ENCODE peak calls at places on chromosomes 12 and 14, in five cellular contexts. G, B, W, U and Z are unnamed samples.

GRCh38 chr12:58365087-58365390 is 423.7 kb downstream of the ATP23 start:
- DNase-seq in B (no peak), U (no peak), G (no peak), W (no peak), Z (no peak)

GRCh38 chr12:42119085-42119633 is 25.5 kb downstream of the GXYLT1 start:
- DNase-seq in B (no peak), W (no peak), U (no peak), G (peak; percentile 83), Z (no peak)

GRCh38 chr12:27631813-27632491 is 64.3 kb upstream of the REP15 start:
- DNase-seq in U (no peak), B (no peak), G (no peak), W (no peak), Z (no peak)

GRCh38 chr12:43336962-43337555 is 214.9 kb downstream of the ADAMTS20 start:
- DNase-seq in U (peak; percentile 21), W (peak; percentile 17), B (peak; percentile 12), G (peak; percentile 79), Z (no peak)

GRCh38 chr12:50542448-50542847 is 37.7 kb downstream of the DIP2B start:
- DNase-seq in U (peak; percentile 14), B (no peak), G (peak; percentile 58), W (no peak), Z (no peak)

GRCh38 chr14:32564591-32564990 is 235.5 kb downstream of the AKAP6 start:
- DNase-seq in G (peak; percentile 43), B (no peak), U (peak; percentile 28), W (no peak), Z (no peak)

GRCh38 chr12:30908389-30909087 is 18.0 kb upstream of the TSPAN11 start:
- DNase-seq in G (peak; percentile 44), B (no peak), W (no peak), U (peak; percentile 59), Z (no peak)

GRCh38 chr12:104524026-104524425 is 67.3 kb downstream of the CHST11 start:
- DNase-seq in W (no peak), U (no peak), G (no peak), B (no peak), Z (no peak)

GRCh38 chr12:112851024-112851777 is 55.6 kb upstream of the OAS1 start:
- DNase-seq in W (no peak), U (no peak), B (no peak), G (no peak), Z (no peak)

GRCh38 chr12:3119745-3120660 is 42.8 kb downstream of the TSPAN9 start:
- DNase-seq in B (peak; percentile 85), G (no peak), U (no peak), W (no peak), Z (no peak)

GRCh38 chr12:19130224-19131019 is 889 bp downstream of the PLEKHA5 start:
- DNase-seq in B (no peak), W (peak; percentile 29), U (peak; percentile 49), G (no peak), Z (peak; percentile 54)

GRCh38 chr14:94922595-94923239 is 152.8 kb upstream of the GSC start:
- DNase-seq in U (no peak), G (no peak), W (no peak), B (no peak), Z (no peak)

GRCh38 chr12:9730011-9730410 is 2.9 kb downstream of the CLECL1 start:
- DNase-seq in U (no peak), G (no peak), B (no peak), W (no peak), Z (no peak)

GRCh38 chr14:69540654-69541335 is 33.9 kb downstream of the CCDC177 start:
- DNase-seq in B (no peak), U (no peak), W (no peak), G (no peak), Z (no peak)

GRCh38 chr14:93780811-93781210 is 7.5 kb downstream of the PRIMA1 start:
- DNase-seq in W (no peak), U (no peak), B (no peak), G (no peak), Z (no peak)

GRCh38 chr12:109299849-109300248 is 9.2 kb downstream of the FOXN4 start:
- DNase-seq in B (no peak), G (no peak), W (no peak), U (no peak), Z (no peak)

GRCh38 chr14:100140452-100141132 is 18.9 kb downstream of the DEGS2 start:
- DNase-seq in U (peak; percentile 81), B (no peak), W (no peak), G (no peak), Z (peak; percentile 63)

DNA sequence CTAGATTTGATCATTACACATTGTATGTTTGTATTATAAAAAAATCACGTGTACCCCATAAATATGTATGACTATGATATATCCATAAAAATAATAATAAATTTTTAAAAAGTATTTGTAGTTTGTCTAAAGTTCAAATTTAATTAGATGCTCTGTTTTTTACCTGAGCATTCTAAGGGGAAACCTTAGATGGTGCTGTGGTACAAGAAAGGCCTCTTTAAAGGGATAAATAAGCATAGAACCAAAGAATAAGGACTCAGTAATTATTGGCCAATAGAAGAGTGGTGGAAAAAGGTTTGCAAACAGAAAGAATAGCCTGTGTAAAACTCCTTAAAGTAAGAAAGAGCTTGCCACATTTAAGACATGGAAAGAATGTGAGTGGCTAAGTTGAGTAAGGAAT is 580.1 kb upstream of the SEL1L start:
- DNase-seq in G (no peak), W (no peak), B (no peak), U (no peak), Z (no peak)
- TF ChIP-seq CTCF in G (no peak), W (no peak), B (no peak), U (peak; percentile 13), Z (no peak)

GRCh38 chr12:68361953-68362352 is 29.8 kb upstream of the MDM1 start:
- DNase-seq in B (no peak), G (no peak), U (no peak), W (no peak), Z (no peak)

GRCh38 chr12:68356060-68356748 is 24.0 kb upstream of the MDM1 start:
- DNase-seq in U (no peak), W (no peak), B (no peak), G (no peak), Z (no peak)

GRCh38 chr12:68359669-68360068 is 27.5 kb upstream of the MDM1 start:
- DNase-seq in W (no peak), G (peak; percentile 9), B (no peak), U (no peak), Z (no peak)

DNA sequence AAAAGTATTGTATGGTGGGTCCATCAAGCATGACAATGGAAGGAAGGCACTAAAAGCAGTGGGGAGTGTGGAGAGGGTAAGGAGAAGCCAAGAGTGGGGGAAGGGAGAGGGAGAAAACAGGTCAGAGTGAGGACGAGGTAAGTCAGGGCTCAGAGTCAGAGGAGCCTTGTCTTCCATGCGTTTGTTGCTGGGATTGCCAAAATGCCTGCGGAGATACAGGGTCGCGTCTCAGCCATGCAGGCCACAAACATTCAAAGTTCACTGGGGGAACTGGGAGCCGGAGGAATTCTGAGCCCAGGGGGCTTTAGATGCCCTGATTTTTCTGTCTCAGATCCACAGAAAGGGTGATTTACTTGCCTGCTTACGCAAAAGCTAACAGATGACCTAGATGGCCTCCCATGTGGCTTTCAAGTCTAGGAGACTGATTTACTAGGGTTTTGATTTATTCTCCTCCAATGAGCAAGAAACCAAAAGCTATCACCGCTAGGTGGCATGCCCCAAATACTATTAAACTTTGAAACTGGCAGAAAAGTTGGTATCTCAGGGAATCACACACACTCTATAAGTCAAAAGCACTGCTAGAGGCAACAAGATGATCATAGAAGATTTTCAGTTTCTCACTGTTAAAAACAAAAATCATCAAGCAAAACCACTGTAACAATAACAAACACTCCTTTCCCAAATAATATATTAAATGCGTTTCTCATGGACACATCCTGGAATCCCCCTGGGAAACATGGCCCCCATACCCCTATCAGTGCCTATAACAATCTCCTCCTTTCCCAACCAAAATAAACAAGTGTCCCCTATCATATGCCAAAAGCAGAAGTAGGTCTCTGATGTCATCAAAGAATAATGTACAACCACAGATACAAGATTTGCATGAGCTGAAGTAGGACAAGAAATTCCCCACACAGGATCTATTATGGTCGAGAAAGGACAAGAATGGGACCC is 26.6 kb upstream of the MDM1 start:
- DNase-seq in W (peak; percentile 37), U (peak; percentile 79), B (peak; percentile 59), G (peak; percentile 89), Z (peak; percentile 41)
- TF ChIP-seq CTCF in W (no peak), U (peak; percentile 76), B (peak; percentile 76), G (peak; percentile 67), Z (peak; percentile 64)

DNA sequence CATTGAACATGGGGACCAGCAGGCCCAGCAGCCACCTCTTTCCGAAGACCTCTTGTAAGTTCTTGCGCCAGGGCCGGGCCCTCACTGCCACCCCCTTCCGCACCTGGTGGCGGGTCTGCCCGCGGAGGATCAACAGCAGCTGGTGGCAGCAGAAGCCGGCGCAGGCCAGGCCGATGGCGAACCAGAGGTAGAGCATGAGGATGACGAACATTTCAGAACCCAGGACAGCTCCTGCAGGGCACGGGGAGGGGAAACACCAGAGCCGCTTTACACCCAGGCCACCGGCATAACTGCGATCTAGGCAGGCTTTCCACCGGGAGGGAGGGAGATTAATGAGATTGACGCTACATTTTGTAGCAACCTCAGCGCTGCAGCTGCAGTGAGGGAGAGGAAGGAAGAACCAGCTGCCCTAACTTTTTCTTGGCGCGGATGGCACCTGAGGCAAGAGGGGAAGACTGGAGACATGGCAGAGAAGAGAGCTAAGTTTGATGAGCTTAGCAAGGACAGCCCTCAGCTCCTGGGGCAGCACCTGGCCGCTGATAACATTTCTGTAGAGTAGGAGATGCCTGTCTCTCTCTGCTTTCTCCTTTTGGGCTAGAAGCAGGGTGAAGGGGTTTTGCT is 7.8 kb downstream of the ZDHHC22 start:
- DNase-seq in U (peak; percentile 88), B (no peak), G (peak; percentile 66), W (peak; percentile 86), Z (peak; percentile 91)
- TF ChIP-seq CTCF in U (no peak), B (no peak), G (no peak), W (no peak), Z (no peak)

DNA sequence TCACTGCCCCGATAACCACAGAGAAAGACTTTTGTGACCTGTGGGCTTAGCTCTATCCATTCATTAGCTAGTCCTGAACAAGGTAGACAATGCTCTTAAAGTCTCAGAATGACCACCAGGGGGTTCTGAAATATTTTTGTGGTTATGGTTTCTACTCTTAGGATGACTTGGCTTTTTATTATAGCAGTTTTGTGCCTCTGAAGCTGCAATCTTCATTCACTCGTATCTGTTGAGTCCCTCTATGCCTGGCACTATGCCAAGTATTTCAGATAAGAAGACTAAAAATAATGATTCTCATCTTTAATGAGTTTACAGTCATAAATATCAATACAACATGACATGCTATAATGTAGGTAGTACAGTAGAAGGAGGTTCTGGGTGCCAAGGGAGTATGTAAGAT is 130.8 kb upstream of the TRHDE start:
- DNase-seq in B (no peak), W (peak; percentile 36), U (no peak), G (peak; percentile 5), Z (no peak)
- TF ChIP-seq CTCF in B (peak; percentile 33), W (no peak), U (peak; percentile 19), G (no peak), Z (peak; percentile 9)